ENCODE peak calls at places on chromosomes 3 and 15, in five cellular contexts. O is A549, X is HepG2, R is GM12878, L is K562. B is an unnamed sample.

GRCh38 chr15:31306426-31307269 is 20.0 kb upstream of the KLF13 start:
- DNase-seq in R (no peak), X (no peak), L (no peak), O (no peak), B (no peak)

GRCh38 chr3:112769624-112770023 is 77.0 kb downstream of the CD200R1L start:
- DNase-seq in R (no peak), X (no peak), L (no peak), O (no peak), B (peak; percentile 77)

GRCh38 chr15:90665288-90666134 is 51.6 kb upstream of the BLM start:
- DNase-seq in O (peak; percentile 95), R (peak; percentile 74), X (peak; percentile 21), L (peak; percentile 80), B (peak; percentile 58)

GRCh38 chr3:131730581-131730980 is 227.8 kb upstream of the MRPL3 start:
- DNase-seq in X (no peak), O (no peak), L (no peak), R (no peak), B (no peak)

GRCh38 chr3:129207347-129207947 is 23.8 kb upstream of the CNBP start:
- DNase-seq in L (no peak), X (no peak), O (no peak), R (no peak), B (no peak)

GRCh38 chr3:172355836-172356235 is 92.4 kb downstream of the GHSR start:
- DNase-seq in O (no peak), R (no peak), X (no peak), L (no peak), B (peak; percentile 98)

GRCh38 chr3:23004971-23005370 is 198.2 kb upstream of the UBE2E2 start:
- DNase-seq in O (peak; percentile 15), X (peak; percentile 31), R (no peak), L (no peak), B (peak; percentile 89)

GRCh38 chr3:11498174-11498573 is 145.5 kb downstream of the VGLL4 start:
- DNase-seq in O (no peak), X (no peak), L (no peak), R (no peak), B (no peak)

GRCh38 chr15:83436513-83437158 is 10.5 kb upstream of the SH3GL3 start:
- DNase-seq in R (no peak), L (peak; percentile 22), O (peak; percentile 68), X (peak; percentile 7), B (peak; percentile 52)

GRCh38 chr15:65377105-65377975 is 462 bp downstream of the IGDCC3 start:
- DNase-seq in R (no peak), X (no peak), L (no peak), O (peak; percentile 61), B (no peak)

GRCh38 chr3:120214161-120214560 is 70.9 kb downstream of the GPR156 start:
- DNase-seq in R (no peak), O (no peak), L (no peak), X (no peak), B (no peak)

GRCh38 chr15:45181491-45182285 is 6.1 kb downstream of the SHF start:
- DNase-seq in X (no peak), L (no peak), R (no peak), O (no peak), B (no peak)

GRCh38 chr15:90470453-90470852 is 59.3 kb upstream of the CRTC3 start:
- DNase-seq in X (no peak), O (no peak), R (no peak), L (no peak), B (no peak)

GRCh38 chr15:41648770-41649169 is 11.4 kb upstream of the MGA start:
- DNase-seq in O (no peak), L (no peak), R (no peak), X (no peak), B (peak; percentile 84)

GRCh38 chr3:194296448-194296831 is 54.7 kb downstream of the CPN2 start:
- DNase-seq in O (peak; percentile 50), L (no peak), R (no peak), X (peak; percentile 42), B (peak; percentile 50)

GRCh38 chr3:136404056-136404455 is 153.9 kb downstream of the PCCB start:
- DNase-seq in X (no peak), L (no peak), O (no peak), R (no peak), B (no peak)

GRCh38 chr3:18443670-18444596 is 18.8 kb upstream of the SATB1 start:
- DNase-seq in O (no peak), L (no peak), R (no peak), X (no peak), B (no peak)

GRCh38 chr3:944786-945185 is 148.0 kb upstream of the CNTN6 start:
- DNase-seq in X (no peak), R (no peak), L (no peak), O (no peak), B (no peak)

GRCh38 chr3:172709776-172710708 is 825 bp downstream of the NCEH1 start:
- DNase-seq in L (peak; percentile 16), O (no peak), R (no peak), X (no peak), B (peak; percentile 41)

GRCh38 chr3:124063168-124063909 is 71.4 kb upstream of the ROPN1 start:
- DNase-seq in R (no peak), X (no peak), L (no peak), O (no peak), B (peak; percentile 60)

GRCh38 chr15:74789171-74789627 is 7.3 kb downstream of the CSK start:
- DNase-seq in O (no peak), X (no peak), R (no peak), L (no peak), B (no peak)

GRCh38 chr3:146218880-146219866 is 31.7 kb downstream of the PLSCR4 start:
- DNase-seq in R (no peak), O (peak; percentile 15), L (peak; percentile 14), X (peak; percentile 6), B (peak; percentile 44)

GRCh38 chr3:136385457-136385856 is 135.3 kb downstream of the PCCB start:
- DNase-seq in L (no peak), O (no peak), R (no peak), X (no peak), B (no peak)

GRCh38 chr3:141255864-141256263 is 24.2 kb downstream of the PXYLP1 start:
- DNase-seq in O (peak; percentile 46), R (no peak), X (peak; percentile 35), L (peak; percentile 71), B (no peak)

GRCh38 chr3:187382609-187383151 is 14.5 kb downstream of the RTP4 start:
- DNase-seq in R (no peak), O (no peak), X (no peak), L (no peak), B (peak; percentile 20)

GRCh38 chr3:67661079-67661478 is 6.7 kb upstream of the SUCLG2 start:
- DNase-seq in R (no peak), L (no peak), O (no peak), X (no peak), B (no peak)

GRCh38 chr3:78204977-78205376 is 1165.1 kb downstream of the ROBO2 start:
- DNase-seq in R (no peak), O (no peak), X (peak; percentile 3), L (no peak), B (peak; percentile 67)

GRCh38 chr3:177885063-177885462 is 651.2 kb upstream of the KCNMB2 start:
- DNase-seq in L (no peak), X (no peak), O (no peak), R (no peak), B (no peak)

GRCh38 chr3:177887475-177887874 is 648.8 kb upstream of the KCNMB2 start:
- DNase-seq in O (no peak), R (no peak), X (no peak), L (no peak), B (no peak)

GRCh38 chr3:177881330-177881729 is 654.9 kb upstream of the KCNMB2 start:
- DNase-seq in X (no peak), R (no peak), O (no peak), L (no peak), B (no peak)

GRCh38 chr3:177882124-177882648 is 654.0 kb upstream of the KCNMB2 start:
- DNase-seq in R (no peak), L (no peak), O (no peak), X (no peak), B (no peak)

DNA sequence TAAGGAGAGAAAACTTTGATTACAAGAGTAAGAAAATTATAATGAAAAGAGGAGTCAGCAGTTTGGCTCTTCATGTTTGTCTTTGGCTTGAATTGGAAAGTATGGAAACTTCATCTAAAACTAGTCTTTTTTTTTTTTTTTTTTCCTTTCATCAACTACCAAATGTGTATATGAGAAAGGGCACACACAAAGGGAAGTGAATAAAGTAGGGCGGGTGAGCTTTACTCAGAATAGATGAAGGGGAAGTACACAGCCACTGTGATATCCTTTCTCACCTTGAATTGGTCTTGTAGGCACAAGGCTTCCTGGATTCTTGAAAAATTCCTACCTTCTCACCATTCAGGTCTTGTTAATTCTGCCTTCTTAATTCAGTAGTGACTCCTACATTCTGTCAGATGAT is 652.3 kb upstream of the KCNMB2 start:
- DNase-seq in R (no peak), O (no peak), X (no peak), L (no peak), B (no peak)
- TF ChIP-seq BHLHE40 in R (no peak), O (no peak), X (no peak), L (no peak), B (no peak)

DNA sequence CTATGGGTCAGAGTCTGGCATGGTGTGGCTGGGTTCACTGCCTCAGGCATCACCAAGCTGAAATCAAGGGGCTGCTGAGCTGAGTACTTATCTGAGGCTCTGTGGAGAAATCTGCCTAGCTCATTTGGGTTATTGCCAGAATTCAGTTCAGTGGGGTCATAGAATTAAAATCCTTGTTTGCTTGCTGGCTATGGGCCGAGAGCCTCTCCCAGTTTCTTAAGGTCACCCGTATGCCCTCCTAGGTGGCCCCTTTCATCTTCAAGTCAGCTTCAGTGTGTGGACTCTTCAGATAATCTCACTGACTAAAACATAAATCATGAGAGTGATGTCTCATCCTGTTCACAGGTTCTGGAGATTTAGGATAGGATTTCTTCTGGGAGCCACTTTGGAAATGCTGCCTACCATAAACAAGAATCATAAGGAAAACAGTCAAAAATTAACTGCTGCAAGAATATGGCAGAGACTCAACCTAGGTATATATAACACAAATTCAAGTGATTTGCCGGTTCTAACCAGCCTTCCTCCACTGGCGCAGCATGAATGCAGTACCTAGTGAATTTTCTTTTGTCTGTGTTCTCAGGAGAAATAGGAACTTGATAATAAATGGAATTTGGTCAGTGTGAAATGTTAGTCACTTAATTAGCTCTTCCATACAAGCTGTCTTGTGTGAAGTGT is 5.3 kb downstream of the CP start:
- DNase-seq in L (no peak), X (peak; percentile 37), R (no peak), O (no peak), B (no peak)
- TF ChIP-seq SMC3 in L (no peak), X (no peak), R (no peak), O (peak; percentile 17), B (no peak)

GRCh38 chr3:174495928-174496327 is 363.2 kb upstream of the NAALADL2 start:
- DNase-seq in R (no peak), X (no peak), L (no peak), O (no peak), B (peak; percentile 17)
- TF ChIP-seq BHLHE40 in R (no peak), X (no peak), L (no peak), O (no peak), B (no peak)

GRCh38 chr15:38028869-38029268 is 94.4 kb downstream of the TMCO5A start:
- DNase-seq in L (no peak), X (no peak), O (no peak), R (no peak), B (peak; percentile 61)

GRCh38 chr15:38024293-38025091 is 90.1 kb downstream of the TMCO5A start:
- DNase-seq in O (no peak), R (no peak), L (no peak), X (no peak), B (no peak)

GRCh38 chr15:38035701-38036100 is 101.3 kb downstream of the TMCO5A start:
- DNase-seq in L (no peak), X (no peak), R (no peak), O (no peak), B (no peak)

GRCh38 chr15:38030609-38031008 is 96.2 kb downstream of the TMCO5A start:
- DNase-seq in X (no peak), O (no peak), R (no peak), L (no peak), B (no peak)

GRCh38 chr15:38029741-38030140 is 95.3 kb downstream of the TMCO5A start:
- DNase-seq in X (no peak), O (no peak), R (no peak), L (no peak), B (peak; percentile 86)
- TF ChIP-seq SMC3 in X (no peak), O (no peak), R (no peak), L (no peak), B (no peak)